ENCODE peak calls at places on chromosomes 4 and X, in five cellular contexts. One of them, this sample, is unnamed.

GRCh38 chr4:73831569-73831968 is 4.9 kb upstream of the CXCL6 start:
- DNase-seq in GF-D8: no peak
- DNase-seq in psoas muscle: no peak
- DNase-seq in stimulated activated CD8-positive, alpha-beta memory T cell treated with anti-CD3 and anti-CD28 coated beads, Interleukin-7, amount 100 ng/mL, for 1 hour: no peak
- DNase-seq in HT1080: no peak
- DNase-seq in this sample: no peak

GRCh38 chr4:120869511-120870278 is 52.8 kb downstream of the PRDM5 start:
- DNase-seq in GF-D8: no peak
- DNase-seq in psoas muscle: no peak
- DNase-seq in stimulated activated CD8-positive, alpha-beta memory T cell treated with anti-CD3 and anti-CD28 coated beads, Interleukin-7, amount 100 ng/mL, for 1 hour: no peak
- DNase-seq in HT1080: no peak
- DNase-seq in this sample: no peak

GRCh38 chr4:160235771-160236170 is 1132.9 kb downstream of the RAPGEF2 start:
- DNase-seq in GF-D8: no peak
- DNase-seq in psoas muscle: no peak
- DNase-seq in stimulated activated CD8-positive, alpha-beta memory T cell treated with anti-CD3 and anti-CD28 coated beads, Interleukin-7, amount 100 ng/mL, for 1 hour: no peak
- DNase-seq in HT1080: no peak
- DNase-seq in this sample: no peak

GRCh38 chr4:105558277-105558676 is 5.9 kb downstream of the ARHGEF38 start:
- DNase-seq in GF-D8: no peak
- DNase-seq in psoas muscle: no peak
- DNase-seq in stimulated activated CD8-positive, alpha-beta memory T cell treated with anti-CD3 and anti-CD28 coated beads, Interleukin-7, amount 100 ng/mL, for 1 hour: no peak
- DNase-seq in HT1080: no peak
- DNase-seq in this sample: no peak

GRCh38 chrX:5810636-5811035 is 418.0 kb downstream of the NLGN4X start:
- DNase-seq in GF-D8: no peak
- DNase-seq in psoas muscle: no peak
- DNase-seq in stimulated activated CD8-positive, alpha-beta memory T cell treated with anti-CD3 and anti-CD28 coated beads, Interleukin-7, amount 100 ng/mL, for 1 hour: no peak
- DNase-seq in HT1080: no peak
- DNase-seq in this sample: no peak

GRCh38 chr4:18021470-18021719 is 160 bp downstream of the LCORL start:
- DNase-seq in GF-D8: no peak
- DNase-seq in psoas muscle: no peak
- DNase-seq in stimulated activated CD8-positive, alpha-beta memory T cell treated with anti-CD3 and anti-CD28 coated beads, Interleukin-7, amount 100 ng/mL, for 1 hour: no peak
- DNase-seq in HT1080: no peak
- DNase-seq in this sample: no peak

GRCh38 chr4:100075486-100076270 is 114.6 kb downstream of the DDIT4L start:
- DNase-seq in GF-D8: no peak
- DNase-seq in psoas muscle: no peak
- DNase-seq in stimulated activated CD8-positive, alpha-beta memory T cell treated with anti-CD3 and anti-CD28 coated beads, Interleukin-7, amount 100 ng/mL, for 1 hour: no peak
- DNase-seq in HT1080: peak
- DNase-seq in this sample: no peak

GRCh38 chrX:10630320-10630719 is 9.9 kb upstream of the MID1 start:
- DNase-seq in GF-D8: no peak
- DNase-seq in psoas muscle: no peak
- DNase-seq in stimulated activated CD8-positive, alpha-beta memory T cell treated with anti-CD3 and anti-CD28 coated beads, Interleukin-7, amount 100 ng/mL, for 1 hour: no peak
- DNase-seq in HT1080: no peak
- DNase-seq in this sample: no peak

GRCh38 chr4:141871086-141871485 is 234.7 kb downstream of the IL15 start:
- DNase-seq in GF-D8: no peak
- DNase-seq in psoas muscle: no peak
- DNase-seq in stimulated activated CD8-positive, alpha-beta memory T cell treated with anti-CD3 and anti-CD28 coated beads, Interleukin-7, amount 100 ng/mL, for 1 hour: no peak
- DNase-seq in HT1080: peak
- DNase-seq in this sample: no peak

GRCh38 chr4:996994-997374 is 3.8 kb upstream of the SLC26A1 start:
- DNase-seq in GF-D8: no peak
- DNase-seq in psoas muscle: no peak
- DNase-seq in stimulated activated CD8-positive, alpha-beta memory T cell treated with anti-CD3 and anti-CD28 coated beads, Interleukin-7, amount 100 ng/mL, for 1 hour: no peak
- DNase-seq in HT1080: no peak
- DNase-seq in this sample: no peak

This sample was measured in kidney glomerular epithelial cell.